ENCODE peak calls at places on chromosomes 3 and 15, in eight cellular contexts. One of them, this sample, is unnamed.

GRCh38 chr15:45167631-45168205 is 20.0 kb downstream of the SHF start:
- DNase-seq in CD8-positive, alpha-beta T cell: no peak
- DNase-seq in right cardiac atrium: no peak
- DNase-seq in uterus: no peak
- DNase-seq in left colon: no peak
- DNase-seq in GM13976: no peak
- DNase-seq in left ventricle myocardium inferior: no peak
- DNase-seq in EH: no peak
- DNase-seq in this sample: no peak

GRCh38 chr3:105006164-105006563 is 360.5 kb upstream of the ALCAM start:
- DNase-seq in uterus: no peak
- DNase-seq in CD8-positive, alpha-beta T cell: no peak
- DNase-seq in left colon: no peak
- DNase-seq in GM13976: no peak
- DNase-seq in right cardiac atrium: no peak
- DNase-seq in EH: no peak
- DNase-seq in left ventricle myocardium inferior: no peak
- DNase-seq in this sample: no peak

GRCh38 chr3:197880361-197881339 is 69.3 kb upstream of the RPL35A start:
- DNase-seq in EH: no peak
- DNase-seq in right cardiac atrium: no peak
- DNase-seq in left colon: no peak
- DNase-seq in GM13976: no peak
- DNase-seq in left ventricle myocardium inferior: no peak
- DNase-seq in CD8-positive, alpha-beta T cell: no peak
- DNase-seq in uterus: no peak
- DNase-seq in this sample: no peak

GRCh38 chr15:89566141-89566540 is 9.1 kb upstream of the TICRR start:
- DNase-seq in left colon: no peak
- DNase-seq in GM13976: no peak
- DNase-seq in EH: peak
- DNase-seq in uterus: no peak
- DNase-seq in right cardiac atrium: no peak
- DNase-seq in left ventricle myocardium inferior: no peak
- DNase-seq in CD8-positive, alpha-beta T cell: no peak
- DNase-seq in this sample: no peak

GRCh38 chr3:35936571-35936970 is 297.2 kb downstream of the ARPP21 start:
- DNase-seq in uterus: no peak
- DNase-seq in GM13976: no peak
- DNase-seq in EH: peak
- DNase-seq in left ventricle myocardium inferior: no peak
- DNase-seq in right cardiac atrium: no peak
- DNase-seq in left colon: no peak
- DNase-seq in CD8-positive, alpha-beta T cell: no peak
- DNase-seq in this sample: no peak

GRCh38 chr3:181725830-181726229 is 14.1 kb downstream of the SOX2 start:
- DNase-seq in left colon: no peak
- DNase-seq in right cardiac atrium: no peak
- DNase-seq in EH: no peak
- DNase-seq in left ventricle myocardium inferior: no peak
- DNase-seq in CD8-positive, alpha-beta T cell: no peak
- DNase-seq in GM13976: no peak
- DNase-seq in uterus: no peak
- DNase-seq in this sample: no peak

GRCh38 chr3:126679318-126679751 is 24.4 kb upstream of the TXNRD3 start:
- DNase-seq in left colon: peak
- DNase-seq in CD8-positive, alpha-beta T cell: peak
- DNase-seq in right cardiac atrium: peak
- DNase-seq in uterus: peak
- DNase-seq in left ventricle myocardium inferior: peak
- DNase-seq in EH: peak
- DNase-seq in GM13976: peak
- DNase-seq in this sample: peak

GRCh38 chr15:98012354-98012753 is 51.9 kb downstream of the ARRDC4 start:
- DNase-seq in right cardiac atrium: no peak
- DNase-seq in uterus: no peak
- DNase-seq in left colon: no peak
- DNase-seq in GM13976: no peak
- DNase-seq in EH: no peak
- DNase-seq in CD8-positive, alpha-beta T cell: no peak
- DNase-seq in left ventricle myocardium inferior: no peak
- DNase-seq in this sample: no peak

GRCh38 chr3:100844063-100844936 is 135.0 kb downstream of the TFG start:
- DNase-seq in left ventricle myocardium inferior: no peak
- DNase-seq in left colon: no peak
- DNase-seq in uterus: no peak
- DNase-seq in GM13976: no peak
- DNase-seq in right cardiac atrium: no peak
- DNase-seq in CD8-positive, alpha-beta T cell: no peak
- DNase-seq in EH: peak
- DNase-seq in this sample: no peak

GRCh38 chr15:64681424-64682024 is 93.9 kb downstream of the RBPMS2 start:
- DNase-seq in GM13976: peak
- DNase-seq in CD8-positive, alpha-beta T cell: no peak
- DNase-seq in left ventricle myocardium inferior: no peak
- DNase-seq in uterus: peak
- DNase-seq in EH: peak
- DNase-seq in right cardiac atrium: no peak
- DNase-seq in left colon: peak
- DNase-seq in this sample: peak

GRCh38 chr15:43229977-43230376 is 9.2 kb upstream of the EPB42 start:
- DNase-seq in GM13976: no peak
- DNase-seq in uterus: no peak
- DNase-seq in left colon: no peak
- DNase-seq in CD8-positive, alpha-beta T cell: no peak
- DNase-seq in right cardiac atrium: no peak
- DNase-seq in left ventricle myocardium inferior: no peak
- DNase-seq in EH: no peak
- DNase-seq in this sample: no peak

GRCh38 chr15:95742836-95743235 is 587.7 kb upstream of the NR2F2 start:
- DNase-seq in EH: peak
- DNase-seq in GM13976: no peak
- DNase-seq in uterus: no peak
- DNase-seq in right cardiac atrium: no peak
- DNase-seq in left colon: no peak
- DNase-seq in CD8-positive, alpha-beta T cell: no peak
- DNase-seq in left ventricle myocardium inferior: no peak
- DNase-seq in this sample: no peak

GRCh38 chr3:135970500-135971116 is 5.1 kb downstream of the PPP2R3A start:
- DNase-seq in right cardiac atrium: no peak
- DNase-seq in left colon: no peak
- DNase-seq in CD8-positive, alpha-beta T cell: no peak
- DNase-seq in EH: peak
- DNase-seq in uterus: no peak
- DNase-seq in left ventricle myocardium inferior: no peak
- DNase-seq in GM13976: no peak
- DNase-seq in this sample: no peak